ENCODE peak calls at places on chromosomes 12 and 14, in four cellular contexts. N, L, P and C are unnamed samples. For H3K4me1, the result is how much of the 10 kb centered on the place peaks cover.

GRCh38 chr14:99125616-99126431 is 146.2 kb downstream of the BCL11B start:
- DNase-seq in N (no peak), L (no peak), P (peak), C (no peak)

GRCh38 chr14:102590667-102591099 is 1.8 kb upstream of the RCOR1 start:
- DNase-seq in P (peak), N (peak), L (no peak), C (peak)

GRCh38 chr14:103267226-103267625 is 66.8 kb upstream of the EIF5 start:
- DNase-seq in P (no peak), L (no peak), N (no peak), C (no peak)

GRCh38 chr12:50006754-50007442 is 18.4 kb downstream of the RACGAP1 start:
- DNase-seq in P (no peak), N (no peak), L (no peak), C (no peak)

GRCh38 chr12:107349008-107349747 is 255.8 kb upstream of the CRY1 start:
- DNase-seq in L (no peak), N (no peak), P (peak), C (peak)

GRCh38 chr12:70227911-70228310 is 15.3 kb upstream of the CNOT2 start:
- DNase-seq in N (no peak), P (no peak), L (no peak), C (no peak)

GRCh38 chr14:105477659-105478623 is 3.3 kb downstream of the CRIP2 start:
- DNase-seq in L (no peak), P (no peak), N (peak), C (no peak)

GRCh38 chr12:39892146-39892545 is 213.7 kb downstream of the SLC2A13 start:
- DNase-seq in L (no peak), P (no peak), N (no peak), C (no peak)

GRCh38 chr12:70507442-70507841 is 129.8 kb downstream of the PTPRB start:
- DNase-seq in N (peak), L (no peak), P (no peak), C (peak)

GRCh38 chr14:29584992-29585391 is 342.7 kb downstream of the PRKD1 start:
- DNase-seq in P (peak), L (no peak), N (no peak), C (no peak)

GRCh38 chr12:12716151-12716844 is 870 bp upstream of the CDKN1B start:
- DNase-seq in L (no peak), N (no peak), P (peak), C (peak)

GRCh38 chr12:1611775-1612174 is 17.3 kb upstream of the WNT5B start:
- DNase-seq in P (no peak), L (no peak), N (no peak), C (no peak)

GRCh38 chr12:1616233-1617066 is 12.6 kb upstream of the WNT5B start:
- DNase-seq in L (no peak), N (no peak), P (no peak), C (no peak)

GRCh38 chr12:1612196-1612595 is 16.8 kb upstream of the WNT5B start:
- DNase-seq in P (no peak), N (no peak), L (no peak), C (no peak)

GRCh38 chr12:1613860-1614259 is 15.2 kb upstream of the WNT5B start:
- DNase-seq in L (no peak), N (peak), P (no peak), C (no peak)

DNA sequence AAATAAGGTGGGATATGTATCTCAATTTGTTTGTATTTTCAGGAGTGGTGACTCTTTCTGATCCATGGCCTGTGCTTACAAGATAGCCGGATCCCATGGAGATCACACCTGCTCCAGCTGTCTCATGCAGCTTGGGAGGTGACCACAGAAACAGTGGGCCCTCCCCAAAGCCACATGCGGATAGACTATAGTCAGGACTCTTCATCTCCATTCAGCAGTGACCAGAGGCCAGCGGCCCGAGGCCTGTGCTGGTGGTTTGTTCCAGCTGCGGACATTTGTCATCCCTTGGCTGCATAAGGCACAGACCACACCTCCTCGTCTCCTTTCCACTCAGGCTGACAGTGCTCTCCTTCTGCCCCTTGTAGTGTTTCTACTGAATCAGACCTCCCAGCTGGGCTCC is 14.7 kb upstream of the WNT5B start:
- DNase-seq in N (peak), L (no peak), P (no peak), C (no peak)
- H3K4me1 ChIP-seq in N (under half), L (under half), P (under half), C (under half)

DNA sequence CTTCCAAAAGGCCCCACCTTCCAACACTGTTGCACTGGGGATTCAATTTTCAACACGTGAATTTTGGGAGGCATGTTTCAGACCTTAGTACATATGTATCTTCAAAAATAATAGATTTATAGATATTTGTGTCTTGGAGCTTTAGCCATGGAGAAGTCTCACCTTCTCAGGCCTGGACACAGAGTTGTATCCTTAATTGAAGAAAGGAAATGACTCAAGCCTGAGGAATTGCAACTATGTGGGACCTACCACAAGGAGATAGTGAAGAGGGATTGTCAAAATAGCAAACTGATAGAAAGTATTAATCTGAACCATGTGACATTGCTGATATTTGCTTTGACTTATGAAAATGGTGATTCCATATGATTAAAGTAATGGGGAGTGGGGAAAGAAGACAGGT is 89.8 kb downstream of the ACSS3 start:
- DNase-seq in N (no peak), L (no peak), P (no peak), C (no peak)
- TF ChIP-seq POLR2AphosphoS2 in N (no peak), L (no peak), P (no peak), C (no peak)

DNA sequence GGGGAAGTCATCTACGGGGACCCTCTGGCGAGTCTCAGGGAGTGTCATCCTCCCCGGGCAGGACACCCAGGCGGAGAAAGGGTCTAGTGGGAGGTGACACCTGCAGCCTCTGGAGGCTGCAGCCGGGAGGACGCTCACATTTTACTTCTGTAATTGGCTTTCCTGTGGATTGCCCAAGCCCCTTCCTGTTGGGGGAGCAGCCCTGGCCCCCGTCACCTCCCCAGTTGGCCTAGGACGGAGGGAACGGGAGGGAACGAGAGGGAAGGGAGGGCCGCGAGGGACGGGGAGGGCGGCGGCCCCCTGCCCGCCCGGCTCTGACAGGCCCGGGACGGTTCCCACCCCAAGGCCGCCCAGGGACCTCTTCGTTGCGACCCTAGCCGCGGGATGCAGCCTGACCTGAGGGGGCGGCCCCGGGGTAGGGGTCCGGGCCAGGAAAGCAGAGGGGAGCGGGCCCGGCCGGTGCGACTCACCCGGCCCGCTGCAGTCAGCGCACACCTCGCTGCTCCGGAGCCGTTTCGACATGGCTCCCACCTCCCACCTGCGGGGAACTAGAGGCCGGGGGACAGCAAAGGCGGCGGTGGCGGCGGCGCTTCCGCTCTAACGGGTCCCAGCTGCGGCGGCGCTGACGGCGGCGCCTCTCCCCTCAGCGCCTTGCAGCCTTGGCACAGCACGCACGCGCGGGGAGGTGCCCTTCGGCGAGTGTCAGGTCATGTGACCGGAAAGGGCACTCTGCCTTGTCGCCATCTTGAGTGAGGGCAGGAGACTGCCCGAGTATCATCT is at the start of gene GIT2:
- DNase-seq in N (peak), P (peak), L (peak), C (peak)
- H3K4me1 ChIP-seq in N (under half), P (half or more), L (under half), C (under half)

GRCh38 chr12:34394211-34395055 is 372.1 kb downstream of the ALG10 start:
- DNase-seq in P (no peak), N (no peak), L (no peak), C (no peak)

GRCh38 chr12:34396006-34396860 is 373.9 kb downstream of the ALG10 start:
- DNase-seq in L (no peak), P (no peak), N (no peak), C (no peak)

GRCh38 chr12:34396861-34397590 is 374.7 kb downstream of the ALG10 start:
- DNase-seq in N (no peak), P (no peak), L (no peak), C (no peak)

GRCh38 chr12:34393821-34394150 is 371.5 kb downstream of the ALG10 start:
- DNase-seq in L (no peak), P (no peak), N (no peak), C (no peak)

DNA sequence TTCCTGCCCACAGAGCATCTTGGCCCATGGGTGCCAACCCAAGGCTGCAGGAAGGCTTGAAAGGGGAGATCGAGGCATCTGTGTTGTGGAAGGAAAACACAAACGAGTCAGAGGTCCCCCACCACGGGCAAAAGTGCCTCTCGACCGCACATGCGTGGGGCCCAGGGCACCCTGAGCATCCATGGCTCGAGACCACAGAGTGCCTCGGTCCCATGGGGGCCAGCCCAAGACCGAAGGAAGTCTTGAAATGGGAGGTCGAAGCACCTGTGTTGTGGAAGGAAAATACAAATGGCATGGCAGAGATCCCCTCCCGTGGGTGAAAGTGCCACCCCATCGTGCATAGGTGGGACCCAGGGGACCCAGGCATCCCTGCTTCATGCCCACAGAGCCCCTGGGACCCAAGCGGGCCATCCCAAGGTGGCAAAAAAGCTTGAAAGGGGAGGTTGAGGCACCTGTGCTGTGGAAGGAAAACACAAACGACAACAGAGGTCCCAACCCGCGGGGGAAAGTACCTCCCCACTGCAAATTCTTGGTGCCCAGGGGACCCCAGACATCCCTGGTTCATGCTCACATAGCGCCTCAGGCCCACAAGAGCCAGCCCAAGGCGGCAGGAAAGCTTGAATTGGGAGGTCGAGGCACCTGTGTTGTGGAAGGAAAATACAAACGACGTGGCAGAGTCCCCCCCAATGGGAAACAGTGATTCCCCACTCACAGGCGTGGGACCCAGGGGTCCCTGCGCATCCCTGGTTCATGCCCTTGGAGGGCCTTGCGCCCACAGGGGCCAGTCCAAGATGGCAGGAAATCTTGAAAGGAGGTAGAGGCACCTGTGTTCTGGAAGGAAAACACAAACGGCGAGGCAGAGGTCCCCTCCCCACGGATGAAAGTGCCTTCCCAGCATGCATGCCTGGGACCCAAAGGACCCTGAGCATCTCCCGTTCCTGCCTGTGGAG is 373.0 kb downstream of the ALG10 start:
- DNase-seq in P (no peak), L (no peak), N (no peak), C (no peak)
- TF ChIP-seq POLR2AphosphoS2 in P (no peak), L (no peak), N (no peak), C (no peak)

DNA sequence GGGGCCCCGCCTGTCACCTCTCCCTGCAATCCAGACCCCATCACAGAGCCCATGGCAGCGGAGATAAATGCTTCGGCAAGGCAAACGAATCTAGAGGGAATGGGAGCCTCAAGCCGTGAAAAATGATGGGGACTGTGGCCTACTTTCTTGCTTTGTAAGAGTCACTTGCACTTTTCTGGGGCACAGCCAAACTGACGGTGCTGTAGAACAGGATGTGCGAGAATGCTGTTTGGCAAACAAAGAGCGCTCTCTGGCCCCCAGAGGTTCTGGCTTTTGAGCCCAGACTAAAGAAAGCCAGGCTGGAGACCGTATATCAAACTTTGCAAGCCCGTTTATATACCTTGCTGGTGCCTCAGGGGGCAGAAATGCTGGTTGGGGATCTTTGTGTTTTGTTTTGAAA is 108.7 kb downstream of the CACNA1C start:
- DNase-seq in L (no peak), P (no peak), N (no peak), C (no peak)
- H3K4me1 ChIP-seq in L (under half), P (under half), N (under half), C (under half)

GRCh38 chr14:100914597-100915021 is 11.1 kb upstream of the RTL1 start:
- DNase-seq in N (peak), L (no peak), P (no peak), C (no peak)
- TF ChIP-seq POLR2AphosphoS2 in N (no peak), L (no peak), P (no peak), C (no peak)

DNA sequence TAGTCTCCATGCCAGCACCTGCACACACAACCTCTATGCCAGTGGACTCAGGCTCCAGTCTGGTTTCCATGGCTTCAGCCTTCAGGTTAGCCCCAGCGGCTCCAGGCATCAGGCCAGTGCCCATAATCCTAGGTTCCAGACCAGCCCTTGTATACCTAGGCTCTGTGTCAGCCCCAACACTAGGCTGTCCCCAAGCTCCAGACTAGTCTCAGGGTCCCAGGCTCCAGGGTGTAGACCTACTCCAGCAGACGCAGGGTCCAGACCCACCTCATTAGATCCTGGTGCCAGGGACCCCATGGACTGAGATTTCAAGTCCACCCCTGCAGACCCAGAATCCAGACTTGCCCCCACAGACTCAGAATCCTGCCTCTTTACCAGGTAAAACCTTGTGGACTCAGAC is 275.9 kb downstream of the SLC16A7 start:
- DNase-seq in L (no peak), P (no peak), N (no peak), C (no peak)
- H3K4me1 ChIP-seq in L (under half), P (under half), N (under half), C (under half)

GRCh38 chr14:65225299-65226159 is 123.2 kb upstream of the MAX start:
- DNase-seq in L (no peak), N (no peak), P (no peak), C (no peak)

GRCh38 chr14:65223636-65224035 is 121.3 kb upstream of the MAX start:
- DNase-seq in P (no peak), N (no peak), L (no peak), C (no peak)

GRCh38 chr14:65224799-65225198 is 122.5 kb upstream of the MAX start:
- DNase-seq in P (no peak), L (no peak), N (no peak), C (no peak)

GRCh38 chr14:65219353-65219752 is 117.0 kb upstream of the MAX start:
- DNase-seq in P (no peak), L (no peak), N (no peak), C (no peak)

DNA sequence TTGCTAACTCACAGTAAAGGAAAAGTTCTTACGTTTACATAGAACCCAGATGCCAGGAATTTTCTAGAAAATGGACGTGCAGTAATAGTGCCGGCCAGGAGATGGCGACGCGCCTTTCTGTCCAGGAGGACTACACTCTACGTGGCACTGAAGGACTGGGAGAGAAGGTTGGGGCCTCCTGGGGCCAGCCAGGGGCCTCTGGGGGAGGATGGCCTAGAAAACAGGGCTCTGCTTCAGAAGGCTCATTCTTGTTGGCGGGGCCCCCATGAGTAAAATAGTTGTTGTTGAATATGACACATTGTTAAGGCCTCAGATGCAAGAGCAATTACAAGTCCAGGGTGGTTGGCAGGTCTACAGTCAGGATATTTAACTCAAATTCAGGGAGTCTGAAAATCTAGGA is 120.1 kb upstream of the MAX start:
- DNase-seq in P (no peak), N (peak), L (no peak), C (no peak)
- TF ChIP-seq POLR2AphosphoS2 in P (no peak), N (no peak), L (no peak), C (no peak)

GRCh38 chr14:22845103-22845394 is 8.7 kb downstream of the MMP14 start:
- DNase-seq in P (no peak), L (no peak), N (no peak), C (no peak)
- H3K4me1 ChIP-seq in P (under half), L (under half), N (under half), C (under half)

GRCh38 chr14:24909523-24910302 is 140.2 kb downstream of the STXBP6 start:
- DNase-seq in L (no peak), P (no peak), N (no peak), C (no peak)

GRCh38 chr14:24904533-24904932 is 145.4 kb downstream of the STXBP6 start:
- DNase-seq in P (no peak), L (no peak), N (no peak), C (no peak)

GRCh38 chr14:24911324-24912095 is 138.4 kb downstream of the STXBP6 start:
- DNase-seq in P (no peak), N (peak), L (peak), C (no peak)

GRCh38 chr14:24910408-24910986 is 139.4 kb downstream of the STXBP6 start:
- DNase-seq in N (no peak), L (no peak), P (peak), C (no peak)

GRCh38 chr14:24908592-24909236 is 141.2 kb downstream of the STXBP6 start:
- DNase-seq in N (no peak), P (peak), L (no peak), C (no peak)
- TF ChIP-seq POLR2AphosphoS2 in N (no peak), P (no peak), L (no peak), C (no peak)